ENCODE peak calls at places on chromosomes 12 and 14, in five cellular contexts. One of them, this sample, is unnamed.

GRCh38 chr12:21151184-21151583 is 20.2 kb downstream of the SLCO1B1 start:
- DNase-seq in GF-D8: no peak
- DNase-seq in stimulated activated CD8-positive, alpha-beta memory T cell treated with anti-CD3 and anti-CD28 coated beads, Interleukin-7, amount 100 ng/mL, for 1 hour: no peak
- DNase-seq in transverse colon: no peak
- DNase-seq in Peyer's patch: no peak
- DNase-seq in this sample: no peak

GRCh38 chr12:120490833-120491512 is 4.9 kb upstream of the DYNLL1 start:
- DNase-seq in GF-D8: no peak
- DNase-seq in stimulated activated CD8-positive, alpha-beta memory T cell treated with anti-CD3 and anti-CD28 coated beads, Interleukin-7, amount 100 ng/mL, for 1 hour: no peak
- DNase-seq in transverse colon: no peak
- DNase-seq in Peyer's patch: no peak
- DNase-seq in this sample: no peak

GRCh38 chr12:28872654-28873268 is 276.3 kb upstream of the FAR2 start:
- DNase-seq in GF-D8: peak
- DNase-seq in stimulated activated CD8-positive, alpha-beta memory T cell treated with anti-CD3 and anti-CD28 coated beads, Interleukin-7, amount 100 ng/mL, for 1 hour: no peak
- DNase-seq in transverse colon: peak
- DNase-seq in Peyer's patch: peak
- DNase-seq in this sample: no peak

GRCh38 chr12:607541-608001 is 55.7 kb downstream of the NINJ2 start:
- DNase-seq in GF-D8: no peak
- DNase-seq in stimulated activated CD8-positive, alpha-beta memory T cell treated with anti-CD3 and anti-CD28 coated beads, Interleukin-7, amount 100 ng/mL, for 1 hour: no peak
- DNase-seq in transverse colon: no peak
- DNase-seq in Peyer's patch: no peak
- DNase-seq in this sample: no peak

GRCh38 chr14:91374287-91374880 is 43.2 kb downstream of the CCDC88C start:
- DNase-seq in GF-D8: no peak
- DNase-seq in stimulated activated CD8-positive, alpha-beta memory T cell treated with anti-CD3 and anti-CD28 coated beads, Interleukin-7, amount 100 ng/mL, for 1 hour: no peak
- DNase-seq in transverse colon: no peak
- DNase-seq in Peyer's patch: no peak
- DNase-seq in this sample: no peak

GRCh38 chr14:79376557-79376956 is 834.7 kb downstream of the DIO2 start:
- DNase-seq in GF-D8: no peak
- DNase-seq in stimulated activated CD8-positive, alpha-beta memory T cell treated with anti-CD3 and anti-CD28 coated beads, Interleukin-7, amount 100 ng/mL, for 1 hour: no peak
- DNase-seq in transverse colon: no peak
- DNase-seq in Peyer's patch: no peak
- DNase-seq in this sample: no peak

GRCh38 chr14:30573203-30573814 is 14.4 kb downstream of the G2E3 start:
- DNase-seq in GF-D8: no peak
- DNase-seq in stimulated activated CD8-positive, alpha-beta memory T cell treated with anti-CD3 and anti-CD28 coated beads, Interleukin-7, amount 100 ng/mL, for 1 hour: no peak
- DNase-seq in transverse colon: no peak
- DNase-seq in Peyer's patch: no peak
- DNase-seq in this sample: no peak

GRCh38 chr12:81176796-81177195 is 98.9 kb downstream of the ACSS3 start:
- DNase-seq in GF-D8: no peak
- DNase-seq in stimulated activated CD8-positive, alpha-beta memory T cell treated with anti-CD3 and anti-CD28 coated beads, Interleukin-7, amount 100 ng/mL, for 1 hour: no peak
- DNase-seq in transverse colon: no peak
- DNase-seq in Peyer's patch: no peak
- DNase-seq in this sample: no peak

GRCh38 chr14:53032161-53032803 is 81.4 kb upstream of the FERMT2 start:
- DNase-seq in GF-D8: no peak
- DNase-seq in stimulated activated CD8-positive, alpha-beta memory T cell treated with anti-CD3 and anti-CD28 coated beads, Interleukin-7, amount 100 ng/mL, for 1 hour: no peak
- DNase-seq in transverse colon: no peak
- DNase-seq in Peyer's patch: no peak
- DNase-seq in this sample: no peak

GRCh38 chr14:42000450-42000849 is 393.8 kb downstream of the LRFN5 start:
- DNase-seq in GF-D8: no peak
- DNase-seq in stimulated activated CD8-positive, alpha-beta memory T cell treated with anti-CD3 and anti-CD28 coated beads, Interleukin-7, amount 100 ng/mL, for 1 hour: no peak
- DNase-seq in transverse colon: no peak
- DNase-seq in Peyer's patch: no peak
- DNase-seq in this sample: no peak

GRCh38 chr14:74538411-74539391 is 45.1 kb downstream of the ISCA2 start:
- DNase-seq in GF-D8: no peak
- DNase-seq in stimulated activated CD8-positive, alpha-beta memory T cell treated with anti-CD3 and anti-CD28 coated beads, Interleukin-7, amount 100 ng/mL, for 1 hour: no peak
- DNase-seq in transverse colon: no peak
- DNase-seq in Peyer's patch: no peak
- DNase-seq in this sample: no peak

GRCh38 chr14:46596236-46596635 is 55.3 kb downstream of the RPL10L start:
- DNase-seq in GF-D8: no peak
- DNase-seq in stimulated activated CD8-positive, alpha-beta memory T cell treated with anti-CD3 and anti-CD28 coated beads, Interleukin-7, amount 100 ng/mL, for 1 hour: no peak
- DNase-seq in transverse colon: no peak
- DNase-seq in Peyer's patch: no peak
- DNase-seq in this sample: no peak

GRCh38 chr14:72546359-72547035 is 347.4 kb downstream of the DPF3 start:
- DNase-seq in GF-D8: no peak
- DNase-seq in stimulated activated CD8-positive, alpha-beta memory T cell treated with anti-CD3 and anti-CD28 coated beads, Interleukin-7, amount 100 ng/mL, for 1 hour: no peak
- DNase-seq in transverse colon: no peak
- DNase-seq in Peyer's patch: no peak
- DNase-seq in this sample: no peak

This sample was measured in T-cell.